ENCODE peak calls at places on chromosome 9, in seven cellular contexts. One of them, this sample, is unnamed.
A peak's percentile ranks its signal among the peaks of the same experiment; 100 is the strongest.

GRCh38 chr9:119453980-119454379 is 84.7 kb upstream of the BRINP1 start:
- DNase-seq in EH: no peak
- DNase-seq in stimulated activated CD4-positive, alpha-beta T cell treated with anti-CD3 and anti-CD28 coated beads, Interleukin-2, amount 100 ng/mL, for 48 hours: no peak
- DNase-seq in CD8-positive, alpha-beta memory T cell: no peak
- DNase-seq in NCI-H345: no peak
- DNase-seq in endodermal cell: no peak
- DNase-seq in renal cortical epithelial cell: no peak
- DNase-seq in this sample: no peak

GRCh38 chr9:80873861-80874260 is 815.5 kb downstream of the TLE1 start:
- DNase-seq in EH: peak; percentile 58
- DNase-seq in stimulated activated CD4-positive, alpha-beta T cell treated with anti-CD3 and anti-CD28 coated beads, Interleukin-2, amount 100 ng/mL, for 48 hours: no peak
- DNase-seq in CD8-positive, alpha-beta memory T cell: no peak
- DNase-seq in NCI-H345: no peak
- DNase-seq in endodermal cell: no peak
- DNase-seq in renal cortical epithelial cell: peak; percentile 5
- DNase-seq in this sample: no peak

GRCh38 chr9:113409481-113409880 is 994 bp downstream of the POLE3 start:
- DNase-seq in EH: no peak
- DNase-seq in stimulated activated CD4-positive, alpha-beta T cell treated with anti-CD3 and anti-CD28 coated beads, Interleukin-2, amount 100 ng/mL, for 48 hours: no peak
- DNase-seq in CD8-positive, alpha-beta memory T cell: no peak
- DNase-seq in NCI-H345: no peak
- DNase-seq in endodermal cell: no peak
- DNase-seq in renal cortical epithelial cell: no peak
- DNase-seq in this sample: no peak

GRCh38 chr9:134167530-134167931 is 3.2 kb upstream of the RNU6ATAC start:
- DNase-seq in EH: peak; percentile 95
- DNase-seq in stimulated activated CD4-positive, alpha-beta T cell treated with anti-CD3 and anti-CD28 coated beads, Interleukin-2, amount 100 ng/mL, for 48 hours: no peak
- DNase-seq in CD8-positive, alpha-beta memory T cell: no peak
- DNase-seq in NCI-H345: no peak
- DNase-seq in endodermal cell: no peak
- DNase-seq in renal cortical epithelial cell: no peak
- DNase-seq in this sample: no peak

GRCh38 chr9:113737414-113738271 is 138.5 kb upstream of the ZNF618 start:
- DNase-seq in EH: peak; percentile 53
- DNase-seq in stimulated activated CD4-positive, alpha-beta T cell treated with anti-CD3 and anti-CD28 coated beads, Interleukin-2, amount 100 ng/mL, for 48 hours: peak; percentile 17
- DNase-seq in CD8-positive, alpha-beta memory T cell: no peak
- DNase-seq in NCI-H345: peak; percentile 46
- DNase-seq in endodermal cell: peak; percentile 90
- DNase-seq in renal cortical epithelial cell: peak; percentile 66
- DNase-seq in this sample: peak; percentile 73

GRCh38 chr9:35518981-35519679 is 29.2 kb downstream of the RUSC2 start:
- DNase-seq in EH: peak; percentile 86
- DNase-seq in stimulated activated CD4-positive, alpha-beta T cell treated with anti-CD3 and anti-CD28 coated beads, Interleukin-2, amount 100 ng/mL, for 48 hours: no peak
- DNase-seq in CD8-positive, alpha-beta memory T cell: no peak
- DNase-seq in NCI-H345: no peak
- DNase-seq in endodermal cell: no peak
- DNase-seq in renal cortical epithelial cell: peak; percentile 74
- DNase-seq in this sample: no peak

GRCh38 chr9:90095682-90096081 is 490.9 kb downstream of the GADD45G start:
- DNase-seq in EH: no peak
- DNase-seq in stimulated activated CD4-positive, alpha-beta T cell treated with anti-CD3 and anti-CD28 coated beads, Interleukin-2, amount 100 ng/mL, for 48 hours: no peak
- DNase-seq in CD8-positive, alpha-beta memory T cell: no peak
- DNase-seq in NCI-H345: peak; percentile 72
- DNase-seq in endodermal cell: peak; percentile 54
- DNase-seq in renal cortical epithelial cell: no peak
- DNase-seq in this sample: no peak

GRCh38 chr9:115517335-115518075 is 399.5 kb upstream of the TNC start:
- DNase-seq in EH: peak; percentile 89
- DNase-seq in stimulated activated CD4-positive, alpha-beta T cell treated with anti-CD3 and anti-CD28 coated beads, Interleukin-2, amount 100 ng/mL, for 48 hours: no peak
- DNase-seq in CD8-positive, alpha-beta memory T cell: no peak
- DNase-seq in NCI-H345: no peak
- DNase-seq in endodermal cell: no peak
- DNase-seq in renal cortical epithelial cell: no peak
- DNase-seq in this sample: no peak

GRCh38 chr9:130328349-130328801 is 62.8 kb downstream of the HMCN2 start:
- DNase-seq in EH: peak; percentile 35
- DNase-seq in stimulated activated CD4-positive, alpha-beta T cell treated with anti-CD3 and anti-CD28 coated beads, Interleukin-2, amount 100 ng/mL, for 48 hours: no peak
- DNase-seq in CD8-positive, alpha-beta memory T cell: no peak
- DNase-seq in NCI-H345: no peak
- DNase-seq in endodermal cell: no peak
- DNase-seq in renal cortical epithelial cell: no peak
- DNase-seq in this sample: no peak

GRCh38 chr9:21561502-21561901 is 79.4 kb upstream of the IFNE start:
- DNase-seq in EH: no peak
- DNase-seq in stimulated activated CD4-positive, alpha-beta T cell treated with anti-CD3 and anti-CD28 coated beads, Interleukin-2, amount 100 ng/mL, for 48 hours: no peak
- DNase-seq in CD8-positive, alpha-beta memory T cell: no peak
- DNase-seq in NCI-H345: no peak
- DNase-seq in endodermal cell: no peak
- DNase-seq in renal cortical epithelial cell: no peak
- DNase-seq in this sample: no peak

This sample was measured in neuronal stem cell.